ENCODE peak calls at places on chromosomes 16 and 17, in four cellular contexts. F is fibroblast of mammary gland, O is choroid plexus epithelial cell, J is fibroblast of villous mesenchyme. R is an unnamed sample.
A peak's percentile ranks its signal among the peaks of the same experiment; 100 is the strongest.

GRCh38 chr17:27804113-27804512 is 3.8 kb upstream of the NOS2 start:
- DNase-seq in F (no peak), O (no peak), J (no peak), R (no peak)

GRCh38 chr17:34637548-34638525 is 58.5 kb downstream of the TMEM132E start:
- DNase-seq in F (peak; percentile 58), O (peak; percentile 79), J (peak; percentile 60), R (peak; percentile 25)

GRCh38 chr17:80117491-80118401 is 16.4 kb downstream of the GAA start:
- DNase-seq in F (no peak), O (no peak), J (no peak), R (no peak)

GRCh38 chr17:81713556-81714411 is 1.7 kb downstream of the SLC25A10 start:
- DNase-seq in F (no peak), O (no peak), J (no peak), R (no peak)

GRCh38 chr16:84463221-84463620 is 41.2 kb downstream of the MEAK7 start:
- DNase-seq in F (no peak), O (no peak), J (no peak), R (no peak)

GRCh38 chr17:70563301-70563820 is 394.0 kb downstream of the KCNJ2 start:
- DNase-seq in F (peak; percentile 22), O (no peak), J (no peak), R (no peak)

GRCh38 chr17:82396601-82397435 is 21.3 kb upstream of the HEXD start:
- DNase-seq in F (peak; percentile 100), O (peak; percentile 93), J (peak; percentile 91), R (peak; percentile 79)

GRCh38 chr17:57762375-57762916 is 17.3 kb upstream of the CCDC182 start:
- DNase-seq in F (no peak), O (no peak), J (no peak), R (no peak)

GRCh38 chr16:56038564-56039098 is 152.7 kb upstream of the GNAO1 start:
- DNase-seq in F (no peak), O (no peak), J (no peak), R (no peak)

GRCh38 chr16:61263400-61263799 is 772.8 kb downstream of the CDH8 start:
- DNase-seq in F (no peak), O (no peak), J (no peak), R (no peak)

GRCh38 chr16:46736695-46737094 is 11.4 kb downstream of the MYLK3 start:
- DNase-seq in F (no peak), O (peak; percentile 34), J (no peak), R (no peak)

GRCh38 chr16:68244903-68245853 is at the start of gene PLA2G15:
- DNase-seq in F (peak; percentile 91), O (peak; percentile 97), J (peak; percentile 96), R (peak; percentile 96)

GRCh38 chr16:52573365-52574104 is 26.6 kb upstream of the TOX3 start:
- DNase-seq in F (no peak), O (no peak), J (no peak), R (no peak)

GRCh38 chr16:68049448-68049847 is 26.4 kb downstream of the DUS2 start:
- DNase-seq in F (no peak), O (no peak), J (no peak), R (no peak)

GRCh38 chr17:74276561-74277009 is 2.6 kb downstream of the DNAI2 start:
- DNase-seq in F (peak; percentile 26), O (no peak), J (no peak), R (no peak)

GRCh38 chr16:83717814-83718213 is 90.0 kb upstream of the HSBP1 start:
- DNase-seq in F (peak; percentile 25), O (peak; percentile 51), J (no peak), R (peak; percentile 71)

GRCh38 chr16:67448580-67448979 is 17.7 kb downstream of the HSD11B2 start:
- DNase-seq in F (no peak), O (no peak), J (no peak), R (no peak)

GRCh38 chr16:87486282-87486681 is 6.5 kb downstream of the ZCCHC14 start:
- DNase-seq in F (no peak), O (no peak), J (no peak), R (no peak)

GRCh38 chr16:52976539-52977167 is 76.0 kb downstream of the CHD9NB start:
- DNase-seq in F (peak; percentile 40), O (peak; percentile 43), J (peak; percentile 28), R (peak; percentile 5)

GRCh38 chr16:53664724-53665345 is 38.8 kb downstream of the RPGRIP1L start:
- DNase-seq in F (peak; percentile 92), O (peak; percentile 68), J (peak; percentile 91), R (peak; percentile 87)

GRCh38 chr17:66313995-66314659 is 11.7 kb downstream of the PRKCA start:
- DNase-seq in F (no peak), O (no peak), J (no peak), R (no peak)

GRCh38 chr16:56620311-56620897 is 5.2 kb upstream of the MT1E start:
- DNase-seq in F (no peak), O (no peak), J (no peak), R (no peak)

GRCh38 chr17:7548585-7549400 is at the start of gene TNFSF12:
- DNase-seq in F (no peak), O (peak; percentile 11), J (peak; percentile 23), R (no peak)

GRCh38 chr17:73091770-73092517 is 544 bp downstream of the SLC39A11 start:
- DNase-seq in F (no peak), O (no peak), J (peak; percentile 32), R (no peak)

GRCh38 chr17:30244853-30245385 is 9.4 kb upstream of the SLC6A4 start:
- DNase-seq in F (peak; percentile 85), O (peak; percentile 37), J (no peak), R (peak; percentile 79)

GRCh38 chr17:50715471-50715870 is 3.9 kb upstream of the LUC7L3 start:
- DNase-seq in F (no peak), O (no peak), J (peak; percentile 68), R (no peak)

GRCh38 chr16:54200161-54200534 is 86.4 kb downstream of the IRX3 start:
- DNase-seq in F (no peak), O (no peak), J (no peak), R (no peak)

GRCh38 chr17:31811021-31811565 is 48.0 kb downstream of the COPRS start:
- DNase-seq in F (peak; percentile 17), O (no peak), J (no peak), R (no peak)

DNA sequence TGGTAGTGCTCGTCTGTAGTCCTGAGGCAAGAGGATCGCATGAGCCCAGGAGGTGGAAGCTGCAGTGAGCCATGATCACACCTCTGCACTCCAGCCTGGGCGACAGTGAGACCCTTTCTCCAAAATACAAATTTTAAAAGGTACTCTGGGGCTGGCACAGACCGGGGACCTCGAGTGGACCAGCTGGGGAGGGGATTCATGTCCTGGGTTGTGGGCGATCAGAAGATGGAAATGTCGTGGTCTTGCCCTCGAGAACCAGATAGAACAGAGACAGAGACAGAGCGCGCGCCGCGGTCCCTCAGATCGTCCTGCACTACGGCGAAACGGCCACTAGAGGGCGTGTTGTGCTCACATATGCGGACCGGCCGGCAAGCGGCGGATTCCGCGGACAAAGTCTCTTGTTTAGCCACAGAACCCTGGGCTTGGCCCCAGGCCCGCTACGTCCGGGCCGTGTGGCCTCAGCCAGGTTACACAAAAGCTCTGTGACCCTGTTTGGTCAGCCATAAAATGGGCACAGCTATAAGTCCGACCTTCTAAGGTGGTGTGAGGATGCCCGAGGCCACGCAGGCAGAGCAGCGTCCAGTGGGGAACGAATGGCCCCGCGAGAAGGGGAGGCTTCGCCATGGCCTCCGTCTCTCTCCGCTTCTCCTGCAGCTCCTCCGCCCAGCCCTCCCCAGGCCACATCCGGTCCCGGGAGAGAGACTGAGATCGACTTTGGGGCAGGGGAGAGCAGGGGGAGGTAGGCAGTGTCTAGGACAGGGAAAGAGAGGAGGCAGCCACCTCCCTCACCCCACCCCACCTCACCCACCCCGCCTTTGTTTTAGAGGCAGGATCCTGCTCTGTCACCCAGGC is 14.6 kb upstream of the SBK1 start:
- DNase-seq in F (peak; percentile 62), O (peak; percentile 79), J (peak; percentile 73), R (peak; percentile 72)
- H3K4me3 ChIP-seq in F (peak overlapping the region; percentile 35), O (peak overlapping the region; percentile 49), J (peak overlapping the region; percentile 52), R (peak overlapping the region; percentile 50)

GRCh38 chr17:1438593-1439083 is 17.4 kb downstream of the CRK start:
- DNase-seq in F (peak; percentile 65), O (peak; percentile 75), J (peak; percentile 66), R (peak; percentile 53)
- H3K4me3 ChIP-seq in F (no peak overlapping the region), O (no peak overlapping the region), J (no peak overlapping the region), R (no peak overlapping the region)

GRCh38 chr17:65028537-65028843 is 28.1 kb downstream of the GNA13 start:
- DNase-seq in F (no peak), O (no peak), J (no peak), R (no peak)

GRCh38 chr17:65030618-65031017 is 25.9 kb downstream of the GNA13 start:
- DNase-seq in F (no peak), O (no peak), J (no peak), R (no peak)

GRCh38 chr17:65029605-65030308 is 26.8 kb downstream of the GNA13 start:
- DNase-seq in F (no peak), O (no peak), J (no peak), R (no peak)

GRCh38 chr17:65025288-65025687 is 31.3 kb downstream of the GNA13 start:
- DNase-seq in F (no peak), O (no peak), J (no peak), R (no peak)

DNA sequence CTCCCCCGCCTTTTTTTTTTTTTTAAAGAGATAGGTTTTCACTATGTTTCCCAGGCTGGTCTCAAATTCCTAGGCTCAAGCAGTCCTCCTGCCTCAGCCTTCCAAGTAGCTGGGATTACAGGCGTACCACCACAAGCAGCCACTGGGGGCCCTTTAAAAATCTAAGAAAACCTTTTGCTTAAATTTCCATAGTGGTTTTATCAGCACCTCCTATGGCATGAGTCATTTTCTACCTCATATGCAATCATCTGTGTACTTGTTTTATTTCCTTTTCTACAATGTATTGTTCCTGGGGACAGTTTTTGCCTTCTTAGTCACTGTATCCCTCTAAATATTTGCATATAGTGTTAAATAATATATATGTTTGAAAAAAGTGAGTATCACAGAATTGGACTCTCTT is 29.2 kb downstream of the GNA13 start:
- DNase-seq in F (peak; percentile 82), O (peak; percentile 77), J (peak; percentile 73), R (peak; percentile 62)
- H3K4me3 ChIP-seq in F (no peak overlapping the region), O (no peak overlapping the region), J (no peak overlapping the region), R (no peak overlapping the region)

GRCh38 chr16:88760424-88761142 is 24.4 kb downstream of the PIEZO1 start:
- DNase-seq in F (no peak), O (no peak), J (no peak), R (no peak)

GRCh38 chr16:88759976-88760350 is 25.1 kb downstream of the PIEZO1 start:
- DNase-seq in F (no peak), O (no peak), J (no peak), R (no peak)

GRCh38 chr16:88761830-88762229 is 23.2 kb downstream of the PIEZO1 start:
- DNase-seq in F (no peak), O (no peak), J (no peak), R (no peak)

GRCh38 chr16:88762258-88762870 is 22.7 kb downstream of the PIEZO1 start:
- DNase-seq in F (no peak), O (no peak), J (no peak), R (no peak)

GRCh38 chr16:88761143-88761534 is 23.9 kb downstream of the PIEZO1 start:
- DNase-seq in F (no peak), O (no peak), J (no peak), R (no peak)
- H3K4me3 ChIP-seq in F (no peak overlapping the region), O (no peak overlapping the region), J (no peak overlapping the region), R (no peak overlapping the region)

R was measured in brain microvascular endothelial cell.